ENCODE peak calls at places on chromosomes 3 and 15, in ten cellular contexts. K is H7; D is KBM-7; C is adrenal gland; N is transverse colon; Q is RKO; W is epithelial cell of proximal tubule; M is tibial artery; V is T-helper 9 cell; X is naive thymus-derived CD4-positive, alpha-beta T cell. I is an unnamed sample.

GRCh38 chr15:100762913-100763627 is 116.6 kb upstream of the ALDH1A3 start:
- DNase-seq in W (no peak), X (no peak), M (no peak), N (no peak), D (no peak), V (no peak), Q (no peak), C (peak), K (peak), I (no peak)

GRCh38 chr3:46097691-46098241 is 70.5 kb upstream of the XCR1 start:
- DNase-seq in W (no peak), X (no peak), K (no peak), N (no peak), V (no peak), C (no peak), Q (no peak), M (peak), D (peak), I (no peak)

GRCh38 chr3:49939858-49940666 is at the start of gene RBM6:
- DNase-seq in K (peak), M (peak), N (peak), D (peak), V (peak), Q (peak), W (peak), X (peak), C (peak), I (peak)

GRCh38 chr3:183907911-183908331 is 23.2 kb upstream of the PARL start:
- DNase-seq in W (no peak), K (peak), N (no peak), Q (no peak), M (no peak), C (no peak), V (no peak), D (no peak), X (no peak), I (no peak)

GRCh38 chr3:132380979-132381944 is 36.0 kb upstream of the DNAJC13 start:
- DNase-seq in V (no peak), K (no peak), Q (no peak), W (no peak), M (no peak), C (no peak), X (no peak), N (no peak), D (no peak), I (no peak)

GRCh38 chr3:159764211-159765024 is 224.2 kb upstream of the IL12A start:
- DNase-seq in W (no peak), M (peak), C (peak), N (peak), Q (no peak), X (no peak), K (peak), V (no peak), D (no peak), I (peak)

GRCh38 chr3:137970914-137971831 is 38.8 kb upstream of the CLDN18 start:
- DNase-seq in M (peak), W (no peak), X (no peak), D (peak), N (peak), C (peak), V (peak), K (peak), Q (peak), I (peak)

GRCh38 chr3:81516042-81516441 is 245.4 kb downstream of the GBE1 start:
- DNase-seq in N (no peak), W (no peak), Q (no peak), X (no peak), D (no peak), C (no peak), V (no peak), M (no peak), K (no peak), I (no peak)

GRCh38 chr15:90184786-90185704 is 16.1 kb upstream of the SEMA4B start:
- DNase-seq in W (no peak), C (peak), D (peak), Q (peak), K (peak), V (peak), N (peak), M (no peak), X (peak), I (no peak)

GRCh38 chr15:89018235-89018634 is 70.0 kb upstream of the ABHD2 start:
- DNase-seq in M (peak), C (peak), K (no peak), Q (no peak), N (no peak), V (no peak), X (no peak), D (no peak), W (no peak), I (peak)

GRCh38 chr3:195153121-195153520 is 117.8 kb downstream of the XXYLT1 start:
- DNase-seq in V (no peak), D (no peak), Q (no peak), C (no peak), M (peak), N (no peak), W (no peak), K (peak), X (no peak), I (no peak)

GRCh38 chr3:64255941-64256340 is 30.7 kb upstream of the PRICKLE2 start:
- DNase-seq in M (no peak), K (no peak), Q (no peak), V (no peak), W (no peak), N (no peak), X (no peak), C (no peak), D (no peak), I (no peak)

GRCh38 chr3:126607214-126607908 is 47.6 kb downstream of the TXNRD3 start:
- DNase-seq in V (no peak), Q (peak), W (peak), X (no peak), N (no peak), K (no peak), C (no peak), D (peak), M (no peak), I (no peak)

GRCh38 chr3:123137001-123137400 is 64.7 kb upstream of the SEC22A start:
- DNase-seq in V (no peak), W (no peak), K (no peak), N (no peak), Q (no peak), M (no peak), D (no peak), X (no peak), C (no peak), I (no peak)

GRCh38 chr15:34182942-34183341 is 27.0 kb downstream of the KATNBL1 start:
- DNase-seq in V (no peak), K (peak), X (no peak), N (no peak), D (no peak), Q (no peak), M (no peak), W (no peak), C (no peak), I (no peak)

GRCh38 chr3:89098964-89099585 is 8.3 kb upstream of the EPHA3 start:
- DNase-seq in K (peak), V (no peak), X (no peak), N (peak), M (peak), C (peak), W (no peak), Q (peak), D (peak), I (no peak)

GRCh38 chr15:45522179-45522930 is at the start of gene SLC30A4:
- DNase-seq in D (peak), W (no peak), Q (peak), K (peak), V (peak), M (peak), X (peak), C (peak), N (peak), I (peak)

GRCh38 chr15:68197661-68198437 is 7.3 kb downstream of the CALML4 start:
- DNase-seq in K (peak), Q (no peak), D (no peak), N (no peak), M (no peak), V (no peak), W (no peak), X (no peak), C (peak), I (no peak)

GRCh38 chr15:37094542-37095196 is 5.7 kb downstream of the MEIS2 start:
- DNase-seq in C (no peak), N (no peak), Q (peak), X (no peak), W (no peak), M (no peak), K (no peak), D (no peak), V (no peak), I (no peak)

I was measured in thoracic aorta.